ENCODE peak calls at places on chromosomes 6 and 20, in four cellular contexts. V is AG04450, G is heart right ventricle, K is IMR-90. A is an unnamed sample.

GRCh38 chr20:50558483-50558925 is 48.3 kb downstream of the PTPN1 start:
- DNase-seq in V (no peak), G (no peak), K (peak), A (no peak)

GRCh38 chr20:44600758-44601562 is 18.6 kb downstream of the PKIG start:
- DNase-seq in V (no peak), G (peak), K (peak), A (peak)

GRCh38 chr6:81690073-81690472 is 62.4 kb downstream of the TENT5A start:
- DNase-seq in V (no peak), G (no peak), K (no peak), A (no peak)

GRCh38 chr6:44650947-44651346 is 263.4 kb downstream of the CDC5L start:
- DNase-seq in V (no peak), G (no peak), K (peak), A (no peak)

GRCh38 chr6:2522521-2522920 is 228.2 kb downstream of the MYLK4 start:
- DNase-seq in V (no peak), G (no peak), K (peak), A (no peak)

GRCh38 chr6:170063431-170063830 is 227.4 kb downstream of the DLL1 start:
- DNase-seq in V (no peak), G (no peak), K (no peak), A (no peak)

GRCh38 chr6:20366082-20366834 is 35.4 kb upstream of the E2F3 start:
- DNase-seq in V (no peak), G (no peak), K (no peak), A (no peak)

GRCh38 chr6:87661503-87661902 is 40.5 kb downstream of the AKIRIN2 start:
- DNase-seq in V (no peak), G (no peak), K (peak), A (no peak)

GRCh38 chr20:1330075-1330830 is 1.3 kb upstream of the SDCBP2 start:
- DNase-seq in V (no peak), G (peak), K (no peak), A (no peak)

DNA sequence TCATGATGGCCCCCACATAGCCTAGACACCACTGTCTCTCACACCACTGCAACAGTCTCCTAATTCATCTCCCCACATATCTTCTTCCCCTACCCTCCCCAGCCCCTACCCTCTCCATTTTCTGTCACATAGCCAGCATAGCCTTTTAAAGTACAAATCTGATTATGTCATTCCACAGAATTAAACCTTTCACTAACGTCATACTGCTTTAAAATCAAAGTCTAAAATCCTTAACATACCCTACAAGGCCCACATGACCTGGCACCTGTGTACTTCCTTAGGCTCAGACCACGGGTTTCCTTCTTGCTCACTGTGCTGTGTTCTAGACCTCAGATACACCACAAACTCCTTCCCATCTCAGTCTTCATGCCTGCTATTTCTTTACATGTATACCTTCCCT is 5.9 kb downstream of the OSTM1 start:
- DNase-seq in V (no peak), G (no peak), K (no peak), A (no peak)
- H3K27ac ChIP-seq in V (no peak), G (no peak), K (no peak), A (no peak)

GRCh38 chr20:54227241-54227640 is 19.4 kb downstream of the PFDN4 start:
- DNase-seq in V (no peak), G (no peak), K (no peak), A (no peak)
- H3K27ac ChIP-seq in V (no peak), G (no peak), K (no peak), A (no peak)

DNA sequence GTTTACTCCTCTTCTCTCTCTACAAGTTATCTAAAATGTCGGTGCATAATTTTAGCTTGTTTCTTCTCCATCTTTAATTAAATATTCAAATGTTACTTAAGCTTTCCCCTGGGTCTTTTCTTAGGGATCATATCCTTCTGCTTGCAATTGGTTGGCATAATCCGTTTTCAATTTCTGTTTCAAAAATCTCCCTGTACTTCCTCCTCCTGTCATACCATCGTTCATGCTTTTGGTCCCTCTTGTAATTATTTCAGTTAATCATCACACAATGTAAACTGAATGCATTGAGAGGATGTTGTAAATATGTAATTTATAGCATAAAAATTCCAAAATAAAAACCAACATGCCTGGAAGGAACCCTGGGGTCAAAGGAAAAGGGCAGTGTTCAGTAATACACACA is 189.2 kb upstream of the RAB32 start:
- DNase-seq in V (no peak), G (no peak), K (no peak), A (no peak)
- H3K27ac ChIP-seq in V (no peak), G (no peak), K (no peak), A (no peak)

DNA sequence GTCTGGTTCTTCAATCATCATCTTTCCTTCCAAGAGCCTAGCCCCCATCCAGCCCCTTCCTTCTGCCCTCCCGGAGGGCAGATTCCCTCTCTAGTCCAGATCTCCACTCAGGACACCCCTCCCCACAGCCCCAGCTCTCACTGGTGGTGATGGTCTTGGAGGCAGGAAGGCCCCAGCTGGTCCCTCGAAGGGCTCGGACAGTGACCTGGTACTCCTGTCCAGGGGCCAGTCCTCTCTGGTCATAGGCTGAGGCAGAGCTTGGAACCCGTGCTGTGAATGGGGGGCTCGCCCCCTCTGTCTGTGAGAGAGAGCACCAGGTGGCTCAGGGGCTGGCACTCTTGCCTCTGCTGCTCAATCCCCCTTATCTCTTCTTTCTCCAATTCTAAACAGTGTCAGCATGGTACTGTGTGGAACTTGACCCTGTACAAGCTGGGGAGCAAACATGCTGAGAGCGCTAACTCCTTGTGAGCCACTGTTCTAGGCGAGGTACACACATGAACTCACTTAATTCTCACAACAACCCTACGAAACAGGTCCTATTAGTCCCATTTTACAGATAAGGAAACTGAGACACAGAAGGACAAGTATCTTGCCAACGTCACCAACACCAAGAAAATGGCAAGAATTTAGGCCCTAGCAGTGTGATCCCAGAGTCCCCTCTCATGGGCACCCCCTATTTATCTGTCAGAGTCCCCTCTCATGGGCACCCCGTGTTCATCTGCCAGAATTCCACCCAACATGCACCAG is 19.9 kb downstream of the TNXB start:
- DNase-seq in V (no peak), G (no peak), K (no peak), A (no peak)
- H3K27ac ChIP-seq in V (no peak), G (no peak), K (no peak), A (no peak)

GRCh38 chr6:150297327-150298028 is 71.3 kb upstream of the IYD start:
- DNase-seq in V (no peak), G (no peak), K (no peak), A (no peak)
- H3K27ac ChIP-seq in V (no peak), G (no peak), K (no peak), A (no peak)

DNA sequence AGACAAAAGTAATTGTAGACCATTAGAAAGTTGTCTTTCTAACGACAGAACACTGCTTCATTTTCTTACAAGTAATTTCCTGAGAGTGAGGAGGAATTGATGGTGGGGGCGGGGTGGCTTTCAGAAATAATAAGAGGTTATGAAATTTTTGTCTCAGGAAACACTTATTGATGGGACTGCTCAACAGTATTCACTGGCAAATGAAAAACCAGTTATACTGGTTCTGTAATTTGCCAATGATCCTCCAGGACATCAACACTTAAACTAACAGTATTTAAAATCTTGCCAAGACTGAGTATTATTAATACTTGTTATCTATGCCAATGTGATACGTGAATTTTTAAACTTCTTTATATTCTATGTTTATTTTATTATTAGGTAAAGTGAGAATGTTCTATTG is 41.8 kb upstream of the FUT9 start:
- DNase-seq in V (no peak), G (no peak), K (no peak), A (no peak)
- H3K27ac ChIP-seq in V (no peak), G (no peak), K (no peak), A (no peak)